ENCODE peak calls at places on chromosome 22, in six cellular contexts. One of them, this sample, is unnamed.

GRCh38 chr22:38715852-38716251 is 10.1 kb downstream of the GTPBP1 start:
- DNase-seq in activated T-helper 1 cell treated with Interleukin-2 at 50 U/mL for 16 hours: no peak
- DNase-seq in endothelial cell: no peak
- DNase-seq in COR-L47: no peak
- DNase-seq in nephron progenitor cell: no peak
- DNase-seq in stimulated activated CD8-positive, alpha-beta memory T cell treated with anti-CD3 and anti-CD28 coated beads, Interleukin-12 subunit alpha, Interleukin-12 subunit beta, amount 100 ng/mL, for 4 hours: no peak
- DNase-seq in this sample: no peak

GRCh38 chr22:19038164-19038546 is 84.1 kb downstream of the DGCR2 start:
- DNase-seq in activated T-helper 1 cell treated with Interleukin-2 at 50 U/mL for 16 hours: no peak
- DNase-seq in endothelial cell: no peak
- DNase-seq in COR-L47: no peak
- DNase-seq in nephron progenitor cell: no peak
- DNase-seq in stimulated activated CD8-positive, alpha-beta memory T cell treated with anti-CD3 and anti-CD28 coated beads, Interleukin-12 subunit alpha, Interleukin-12 subunit beta, amount 100 ng/mL, for 4 hours: no peak
- DNase-seq in this sample: no peak

GRCh38 chr22:50503475-50504145 is 3.9 kb downstream of the LMF2 start:
- DNase-seq in activated T-helper 1 cell treated with Interleukin-2 at 50 U/mL for 16 hours: no peak
- DNase-seq in endothelial cell: no peak
- DNase-seq in COR-L47: no peak
- DNase-seq in nephron progenitor cell: no peak
- DNase-seq in stimulated activated CD8-positive, alpha-beta memory T cell treated with anti-CD3 and anti-CD28 coated beads, Interleukin-12 subunit alpha, Interleukin-12 subunit beta, amount 100 ng/mL, for 4 hours: no peak
- DNase-seq in this sample: no peak

GRCh38 chr22:21764038-21764804 is 28.6 kb upstream of the YPEL1 start:
- DNase-seq in activated T-helper 1 cell treated with Interleukin-2 at 50 U/mL for 16 hours: no peak
- DNase-seq in endothelial cell: no peak
- DNase-seq in COR-L47: no peak
- DNase-seq in nephron progenitor cell: no peak
- DNase-seq in stimulated activated CD8-positive, alpha-beta memory T cell treated with anti-CD3 and anti-CD28 coated beads, Interleukin-12 subunit alpha, Interleukin-12 subunit beta, amount 100 ng/mL, for 4 hours: peak
- DNase-seq in this sample: no peak

GRCh38 chr22:24455751-24456426 is 28.5 kb downstream of the ADORA2A start:
- DNase-seq in activated T-helper 1 cell treated with Interleukin-2 at 50 U/mL for 16 hours: no peak
- DNase-seq in endothelial cell: no peak
- DNase-seq in COR-L47: no peak
- DNase-seq in nephron progenitor cell: no peak
- DNase-seq in stimulated activated CD8-positive, alpha-beta memory T cell treated with anti-CD3 and anti-CD28 coated beads, Interleukin-12 subunit alpha, Interleukin-12 subunit beta, amount 100 ng/mL, for 4 hours: no peak
- DNase-seq in this sample: no peak

GRCh38 chr22:36733271-36733670 is 29.7 kb upstream of the CACNG2 start:
- DNase-seq in activated T-helper 1 cell treated with Interleukin-2 at 50 U/mL for 16 hours: no peak
- DNase-seq in endothelial cell: no peak
- DNase-seq in COR-L47: no peak
- DNase-seq in nephron progenitor cell: no peak
- DNase-seq in stimulated activated CD8-positive, alpha-beta memory T cell treated with anti-CD3 and anti-CD28 coated beads, Interleukin-12 subunit alpha, Interleukin-12 subunit beta, amount 100 ng/mL, for 4 hours: no peak
- DNase-seq in this sample: no peak

GRCh38 chr22:42752912-42753311 is 32.2 kb upstream of the A4GALT start:
- DNase-seq in activated T-helper 1 cell treated with Interleukin-2 at 50 U/mL for 16 hours: no peak
- DNase-seq in endothelial cell: no peak
- DNase-seq in COR-L47: no peak
- DNase-seq in nephron progenitor cell: no peak
- DNase-seq in stimulated activated CD8-positive, alpha-beta memory T cell treated with anti-CD3 and anti-CD28 coated beads, Interleukin-12 subunit alpha, Interleukin-12 subunit beta, amount 100 ng/mL, for 4 hours: no peak
- DNase-seq in this sample: no peak

GRCh38 chr22:39482768-39483167 is 19.3 kb upstream of the MIEF1 start:
- DNase-seq in activated T-helper 1 cell treated with Interleukin-2 at 50 U/mL for 16 hours: no peak
- DNase-seq in endothelial cell: no peak
- DNase-seq in COR-L47: no peak
- DNase-seq in nephron progenitor cell: no peak
- DNase-seq in stimulated activated CD8-positive, alpha-beta memory T cell treated with anti-CD3 and anti-CD28 coated beads, Interleukin-12 subunit alpha, Interleukin-12 subunit beta, amount 100 ng/mL, for 4 hours: no peak
- DNase-seq in this sample: no peak

GRCh38 chr22:28594784-28595324 is 84.8 kb downstream of the TTC28 start:
- DNase-seq in activated T-helper 1 cell treated with Interleukin-2 at 50 U/mL for 16 hours: no peak
- DNase-seq in endothelial cell: no peak
- DNase-seq in COR-L47: peak
- DNase-seq in nephron progenitor cell: no peak
- DNase-seq in stimulated activated CD8-positive, alpha-beta memory T cell treated with anti-CD3 and anti-CD28 coated beads, Interleukin-12 subunit alpha, Interleukin-12 subunit beta, amount 100 ng/mL, for 4 hours: no peak
- DNase-seq in this sample: no peak

GRCh38 chr22:31089101-31090100 is 8.3 kb downstream of the SMTN start:
- DNase-seq in activated T-helper 1 cell treated with Interleukin-2 at 50 U/mL for 16 hours: peak
- DNase-seq in endothelial cell: peak
- DNase-seq in COR-L47: no peak
- DNase-seq in nephron progenitor cell: peak
- DNase-seq in stimulated activated CD8-positive, alpha-beta memory T cell treated with anti-CD3 and anti-CD28 coated beads, Interleukin-12 subunit alpha, Interleukin-12 subunit beta, amount 100 ng/mL, for 4 hours: no peak
- DNase-seq in this sample: no peak

GRCh38 chr22:33803883-33804282 is 116.4 kb downstream of the LARGE1 start:
- DNase-seq in activated T-helper 1 cell treated with Interleukin-2 at 50 U/mL for 16 hours: no peak
- DNase-seq in endothelial cell: no peak
- DNase-seq in COR-L47: no peak
- DNase-seq in nephron progenitor cell: no peak
- DNase-seq in stimulated activated CD8-positive, alpha-beta memory T cell treated with anti-CD3 and anti-CD28 coated beads, Interleukin-12 subunit alpha, Interleukin-12 subunit beta, amount 100 ng/mL, for 4 hours: no peak
- DNase-seq in this sample: no peak

GRCh38 chr22:42281284-42281683 is 10.8 kb upstream of the TCF20 start:
- DNase-seq in activated T-helper 1 cell treated with Interleukin-2 at 50 U/mL for 16 hours: no peak
- DNase-seq in endothelial cell: no peak
- DNase-seq in COR-L47: no peak
- DNase-seq in nephron progenitor cell: no peak
- DNase-seq in stimulated activated CD8-positive, alpha-beta memory T cell treated with anti-CD3 and anti-CD28 coated beads, Interleukin-12 subunit alpha, Interleukin-12 subunit beta, amount 100 ng/mL, for 4 hours: no peak
- DNase-seq in this sample: peak

GRCh38 chr22:37088108-37088605 is 21.4 kb downstream of the TMPRSS6 start:
- DNase-seq in activated T-helper 1 cell treated with Interleukin-2 at 50 U/mL for 16 hours: no peak
- DNase-seq in endothelial cell: no peak
- DNase-seq in COR-L47: no peak
- DNase-seq in nephron progenitor cell: no peak
- DNase-seq in stimulated activated CD8-positive, alpha-beta memory T cell treated with anti-CD3 and anti-CD28 coated beads, Interleukin-12 subunit alpha, Interleukin-12 subunit beta, amount 100 ng/mL, for 4 hours: no peak
- DNase-seq in this sample: no peak

GRCh38 chr22:25762147-25762546 is 20.2 kb downstream of the MYO18B start:
- DNase-seq in activated T-helper 1 cell treated with Interleukin-2 at 50 U/mL for 16 hours: no peak
- DNase-seq in endothelial cell: no peak
- DNase-seq in COR-L47: no peak
- DNase-seq in nephron progenitor cell: no peak
- DNase-seq in stimulated activated CD8-positive, alpha-beta memory T cell treated with anti-CD3 and anti-CD28 coated beads, Interleukin-12 subunit alpha, Interleukin-12 subunit beta, amount 100 ng/mL, for 4 hours: no peak
- DNase-seq in this sample: no peak

GRCh38 chr22:39152024-39152510 is 413 bp downstream of the CBX7 start:
- DNase-seq in activated T-helper 1 cell treated with Interleukin-2 at 50 U/mL for 16 hours: no peak
- DNase-seq in endothelial cell: no peak
- DNase-seq in COR-L47: no peak
- DNase-seq in nephron progenitor cell: no peak
- DNase-seq in stimulated activated CD8-positive, alpha-beta memory T cell treated with anti-CD3 and anti-CD28 coated beads, Interleukin-12 subunit alpha, Interleukin-12 subunit beta, amount 100 ng/mL, for 4 hours: no peak
- DNase-seq in this sample: no peak

GRCh38 chr22:37209140-37209845 is 3.0 kb downstream of the SSTR3 start:
- DNase-seq in activated T-helper 1 cell treated with Interleukin-2 at 50 U/mL for 16 hours: no peak
- DNase-seq in endothelial cell: no peak
- DNase-seq in COR-L47: no peak
- DNase-seq in nephron progenitor cell: no peak
- DNase-seq in stimulated activated CD8-positive, alpha-beta memory T cell treated with anti-CD3 and anti-CD28 coated beads, Interleukin-12 subunit alpha, Interleukin-12 subunit beta, amount 100 ng/mL, for 4 hours: no peak
- DNase-seq in this sample: no peak

GRCh38 chr22:37269930-37270678 is 12.2 kb upstream of the CYTH4 start:
- DNase-seq in activated T-helper 1 cell treated with Interleukin-2 at 50 U/mL for 16 hours: no peak
- DNase-seq in endothelial cell: no peak
- DNase-seq in COR-L47: no peak
- DNase-seq in nephron progenitor cell: no peak
- DNase-seq in stimulated activated CD8-positive, alpha-beta memory T cell treated with anti-CD3 and anti-CD28 coated beads, Interleukin-12 subunit alpha, Interleukin-12 subunit beta, amount 100 ng/mL, for 4 hours: no peak
- DNase-seq in this sample: no peak

GRCh38 chr22:45328822-45329535 is 19.2 kb downstream of the FAM118A start:
- DNase-seq in activated T-helper 1 cell treated with Interleukin-2 at 50 U/mL for 16 hours: no peak
- DNase-seq in endothelial cell: no peak
- DNase-seq in COR-L47: peak
- DNase-seq in nephron progenitor cell: no peak
- DNase-seq in stimulated activated CD8-positive, alpha-beta memory T cell treated with anti-CD3 and anti-CD28 coated beads, Interleukin-12 subunit alpha, Interleukin-12 subunit beta, amount 100 ng/mL, for 4 hours: no peak
- DNase-seq in this sample: no peak

GRCh38 chr22:29219881-29220670 is 14.4 kb downstream of the EMID1 start:
- DNase-seq in activated T-helper 1 cell treated with Interleukin-2 at 50 U/mL for 16 hours: no peak
- DNase-seq in endothelial cell: no peak
- DNase-seq in COR-L47: no peak
- DNase-seq in nephron progenitor cell: no peak
- DNase-seq in stimulated activated CD8-positive, alpha-beta memory T cell treated with anti-CD3 and anti-CD28 coated beads, Interleukin-12 subunit alpha, Interleukin-12 subunit beta, amount 100 ng/mL, for 4 hours: no peak
- DNase-seq in this sample: no peak

GRCh38 chr22:27133951-27134664 is 476.7 kb downstream of the MIAT start:
- DNase-seq in activated T-helper 1 cell treated with Interleukin-2 at 50 U/mL for 16 hours: no peak
- DNase-seq in endothelial cell: no peak
- DNase-seq in COR-L47: no peak
- DNase-seq in nephron progenitor cell: no peak
- DNase-seq in stimulated activated CD8-positive, alpha-beta memory T cell treated with anti-CD3 and anti-CD28 coated beads, Interleukin-12 subunit alpha, Interleukin-12 subunit beta, amount 100 ng/mL, for 4 hours: no peak
- DNase-seq in this sample: no peak

GRCh38 chr22:42156597-42156996 is 26.0 kb upstream of the CYP2D6 start:
- DNase-seq in activated T-helper 1 cell treated with Interleukin-2 at 50 U/mL for 16 hours: no peak
- DNase-seq in endothelial cell: no peak
- DNase-seq in COR-L47: no peak
- DNase-seq in nephron progenitor cell: no peak
- DNase-seq in stimulated activated CD8-positive, alpha-beta memory T cell treated with anti-CD3 and anti-CD28 coated beads, Interleukin-12 subunit alpha, Interleukin-12 subunit beta, amount 100 ng/mL, for 4 hours: no peak
- DNase-seq in this sample: no peak

GRCh38 chr22:22616636-22617035 is 27.8 kb upstream of the GGTLC2 start:
- DNase-seq in activated T-helper 1 cell treated with Interleukin-2 at 50 U/mL for 16 hours: no peak
- DNase-seq in endothelial cell: no peak
- DNase-seq in COR-L47: no peak
- DNase-seq in nephron progenitor cell: no peak
- DNase-seq in stimulated activated CD8-positive, alpha-beta memory T cell treated with anti-CD3 and anti-CD28 coated beads, Interleukin-12 subunit alpha, Interleukin-12 subunit beta, amount 100 ng/mL, for 4 hours: no peak
- DNase-seq in this sample: no peak

GRCh38 chr22:23504522-23504921 is 75.6 kb downstream of the IGLL1 start:
- DNase-seq in activated T-helper 1 cell treated with Interleukin-2 at 50 U/mL for 16 hours: no peak
- DNase-seq in endothelial cell: no peak
- DNase-seq in COR-L47: no peak
- DNase-seq in nephron progenitor cell: no peak
- DNase-seq in stimulated activated CD8-positive, alpha-beta memory T cell treated with anti-CD3 and anti-CD28 coated beads, Interleukin-12 subunit alpha, Interleukin-12 subunit beta, amount 100 ng/mL, for 4 hours: no peak
- DNase-seq in this sample: peak

GRCh38 chr22:36048911-36049677 is 20.5 kb upstream of the RBFOX2 start:
- DNase-seq in activated T-helper 1 cell treated with Interleukin-2 at 50 U/mL for 16 hours: no peak
- DNase-seq in endothelial cell: no peak
- DNase-seq in COR-L47: no peak
- DNase-seq in nephron progenitor cell: no peak
- DNase-seq in stimulated activated CD8-positive, alpha-beta memory T cell treated with anti-CD3 and anti-CD28 coated beads, Interleukin-12 subunit alpha, Interleukin-12 subunit beta, amount 100 ng/mL, for 4 hours: no peak
- DNase-seq in this sample: no peak

GRCh38 chr22:31045900-31046587 is 35.1 kb upstream of the SMTN start:
- DNase-seq in activated T-helper 1 cell treated with Interleukin-2 at 50 U/mL for 16 hours: no peak
- DNase-seq in endothelial cell: peak
- DNase-seq in COR-L47: peak
- DNase-seq in nephron progenitor cell: no peak
- DNase-seq in stimulated activated CD8-positive, alpha-beta memory T cell treated with anti-CD3 and anti-CD28 coated beads, Interleukin-12 subunit alpha, Interleukin-12 subunit beta, amount 100 ng/mL, for 4 hours: no peak
- DNase-seq in this sample: no peak

GRCh38 chr22:28002181-28002700 is 83.2 kb upstream of the PITPNB start:
- DNase-seq in activated T-helper 1 cell treated with Interleukin-2 at 50 U/mL for 16 hours: no peak
- DNase-seq in endothelial cell: no peak
- DNase-seq in COR-L47: no peak
- DNase-seq in nephron progenitor cell: no peak
- DNase-seq in stimulated activated CD8-positive, alpha-beta memory T cell treated with anti-CD3 and anti-CD28 coated beads, Interleukin-12 subunit alpha, Interleukin-12 subunit beta, amount 100 ng/mL, for 4 hours: no peak
- DNase-seq in this sample: no peak

GRCh38 chr22:49334589-49334873 is 493.1 kb downstream of the BRD1 start:
- DNase-seq in activated T-helper 1 cell treated with Interleukin-2 at 50 U/mL for 16 hours: no peak
- DNase-seq in endothelial cell: no peak
- DNase-seq in COR-L47: no peak
- DNase-seq in nephron progenitor cell: no peak
- DNase-seq in stimulated activated CD8-positive, alpha-beta memory T cell treated with anti-CD3 and anti-CD28 coated beads, Interleukin-12 subunit alpha, Interleukin-12 subunit beta, amount 100 ng/mL, for 4 hours: no peak
- DNase-seq in this sample: no peak

GRCh38 chr22:42172385-42173172 is 42.0 kb upstream of the CYP2D6 start:
- DNase-seq in activated T-helper 1 cell treated with Interleukin-2 at 50 U/mL for 16 hours: no peak
- DNase-seq in endothelial cell: no peak
- DNase-seq in COR-L47: no peak
- DNase-seq in nephron progenitor cell: no peak
- DNase-seq in stimulated activated CD8-positive, alpha-beta memory T cell treated with anti-CD3 and anti-CD28 coated beads, Interleukin-12 subunit alpha, Interleukin-12 subunit beta, amount 100 ng/mL, for 4 hours: no peak
- DNase-seq in this sample: no peak

GRCh38 chr22:44571566-44572413 is 73.8 kb upstream of the RTL6 start:
- DNase-seq in activated T-helper 1 cell treated with Interleukin-2 at 50 U/mL for 16 hours: no peak
- DNase-seq in endothelial cell: no peak
- DNase-seq in COR-L47: no peak
- DNase-seq in nephron progenitor cell: no peak
- DNase-seq in stimulated activated CD8-positive, alpha-beta memory T cell treated with anti-CD3 and anti-CD28 coated beads, Interleukin-12 subunit alpha, Interleukin-12 subunit beta, amount 100 ng/mL, for 4 hours: no peak
- DNase-seq in this sample: no peak

GRCh38 chr22:45212306-45212709 is 28.4 kb downstream of the KIAA0930 start:
- DNase-seq in activated T-helper 1 cell treated with Interleukin-2 at 50 U/mL for 16 hours: no peak
- DNase-seq in endothelial cell: peak
- DNase-seq in COR-L47: peak
- DNase-seq in nephron progenitor cell: peak
- DNase-seq in stimulated activated CD8-positive, alpha-beta memory T cell treated with anti-CD3 and anti-CD28 coated beads, Interleukin-12 subunit alpha, Interleukin-12 subunit beta, amount 100 ng/mL, for 4 hours: no peak
- DNase-seq in this sample: peak

GRCh38 chr22:46735747-46736608 is 2.1 kb downstream of the CERK start:
- DNase-seq in activated T-helper 1 cell treated with Interleukin-2 at 50 U/mL for 16 hours: no peak
- DNase-seq in endothelial cell: peak
- DNase-seq in COR-L47: no peak
- DNase-seq in nephron progenitor cell: no peak
- DNase-seq in stimulated activated CD8-positive, alpha-beta memory T cell treated with anti-CD3 and anti-CD28 coated beads, Interleukin-12 subunit alpha, Interleukin-12 subunit beta, amount 100 ng/mL, for 4 hours: no peak
- DNase-seq in this sample: no peak

GRCh38 chr22:44453441-44454112 is 44.5 kb downstream of the RTL6 start:
- DNase-seq in activated T-helper 1 cell treated with Interleukin-2 at 50 U/mL for 16 hours: no peak
- DNase-seq in endothelial cell: no peak
- DNase-seq in COR-L47: no peak
- DNase-seq in nephron progenitor cell: no peak
- DNase-seq in stimulated activated CD8-positive, alpha-beta memory T cell treated with anti-CD3 and anti-CD28 coated beads, Interleukin-12 subunit alpha, Interleukin-12 subunit beta, amount 100 ng/mL, for 4 hours: no peak
- DNase-seq in this sample: no peak

GRCh38 chr22:38601221-38601764 is 31.3 kb upstream of the DMC1 start:
- DNase-seq in activated T-helper 1 cell treated with Interleukin-2 at 50 U/mL for 16 hours: no peak
- DNase-seq in endothelial cell: no peak
- DNase-seq in COR-L47: no peak
- DNase-seq in nephron progenitor cell: no peak
- DNase-seq in stimulated activated CD8-positive, alpha-beta memory T cell treated with anti-CD3 and anti-CD28 coated beads, Interleukin-12 subunit alpha, Interleukin-12 subunit beta, amount 100 ng/mL, for 4 hours: no peak
- DNase-seq in this sample: no peak

GRCh38 chr22:24772493-24773220 is 1.9 kb downstream of the PIWIL3 start:
- DNase-seq in activated T-helper 1 cell treated with Interleukin-2 at 50 U/mL for 16 hours: no peak
- DNase-seq in endothelial cell: peak
- DNase-seq in COR-L47: peak
- DNase-seq in nephron progenitor cell: peak
- DNase-seq in stimulated activated CD8-positive, alpha-beta memory T cell treated with anti-CD3 and anti-CD28 coated beads, Interleukin-12 subunit alpha, Interleukin-12 subunit beta, amount 100 ng/mL, for 4 hours: no peak
- DNase-seq in this sample: no peak

GRCh38 chr22:20298803-20299735 is 20.8 kb downstream of the DGCR6L start:
- DNase-seq in activated T-helper 1 cell treated with Interleukin-2 at 50 U/mL for 16 hours: peak
- DNase-seq in endothelial cell: peak
- DNase-seq in COR-L47: peak
- DNase-seq in nephron progenitor cell: peak
- DNase-seq in stimulated activated CD8-positive, alpha-beta memory T cell treated with anti-CD3 and anti-CD28 coated beads, Interleukin-12 subunit alpha, Interleukin-12 subunit beta, amount 100 ng/mL, for 4 hours: peak
- DNase-seq in this sample: peak

GRCh38 chr22:20611418-20611817 is 104.0 kb downstream of the MED15 start:
- DNase-seq in activated T-helper 1 cell treated with Interleukin-2 at 50 U/mL for 16 hours: no peak
- DNase-seq in endothelial cell: no peak
- DNase-seq in COR-L47: no peak
- DNase-seq in nephron progenitor cell: no peak
- DNase-seq in stimulated activated CD8-positive, alpha-beta memory T cell treated with anti-CD3 and anti-CD28 coated beads, Interleukin-12 subunit alpha, Interleukin-12 subunit beta, amount 100 ng/mL, for 4 hours: no peak
- DNase-seq in this sample: no peak

This sample was measured in breast epithelium.